ENCODE peak calls at places on chromosome 18, in nine cellular contexts. One of them, this sample, is unnamed.

GRCh38 chr18:74249181-74249968 is 42.4 kb downstream of the CYB5A start:
- DNase-seq in CD14-positive monocyte: peak; percentile 87
- DNase-seq in GM12878: no peak
- DNase-seq in BJ: no peak
- DNase-seq in lung: no peak
- DNase-seq in brain microvascular endothelial cell: peak; percentile 88
- DNase-seq in AG04450: peak; percentile 37
- DNase-seq in left lung: no peak
- DNase-seq in neural crest cell: no peak
- DNase-seq in this sample: no peak

GRCh38 chr18:35732652-35733051 is 151.1 kb downstream of the GALNT1 start:
- DNase-seq in GM12878: no peak
- DNase-seq in left lung: no peak
- DNase-seq in AG04450: peak; percentile 6
- DNase-seq in lung: no peak
- DNase-seq in brain microvascular endothelial cell: no peak
- DNase-seq in CD14-positive monocyte: no peak
- DNase-seq in neural crest cell: no peak
- DNase-seq in BJ: peak; percentile 39
- DNase-seq in this sample: no peak

GRCh38 chr18:27415495-27415894 is 230.4 kb upstream of the CHST9 start:
- DNase-seq in brain microvascular endothelial cell: no peak
- DNase-seq in AG04450: no peak
- DNase-seq in GM12878: no peak
- DNase-seq in CD14-positive monocyte: no peak
- DNase-seq in BJ: no peak
- DNase-seq in left lung: no peak
- DNase-seq in lung: no peak
- DNase-seq in neural crest cell: no peak
- DNase-seq in this sample: no peak

GRCh38 chr18:2096581-2096980 is 474.7 kb downstream of the METTL4 start:
- DNase-seq in GM12878: no peak
- DNase-seq in CD14-positive monocyte: no peak
- DNase-seq in neural crest cell: no peak
- DNase-seq in brain microvascular endothelial cell: no peak
- DNase-seq in BJ: no peak
- DNase-seq in AG04450: no peak
- DNase-seq in left lung: no peak
- DNase-seq in lung: no peak
- DNase-seq in this sample: no peak

GRCh38 chr18:77733292-77733903 is 483.8 kb downstream of the GALR1 start:
- DNase-seq in GM12878: no peak
- DNase-seq in left lung: no peak
- DNase-seq in brain microvascular endothelial cell: no peak
- DNase-seq in CD14-positive monocyte: no peak
- DNase-seq in AG04450: no peak
- DNase-seq in neural crest cell: no peak
- DNase-seq in BJ: no peak
- DNase-seq in lung: no peak
- DNase-seq in this sample: no peak

GRCh38 chr18:55706893-55707292 is 118.9 kb upstream of the TCF4 start:
- DNase-seq in brain microvascular endothelial cell: peak; percentile 83
- DNase-seq in neural crest cell: no peak
- DNase-seq in GM12878: no peak
- DNase-seq in left lung: no peak
- DNase-seq in BJ: peak; percentile 26
- DNase-seq in AG04450: peak; percentile 51
- DNase-seq in CD14-positive monocyte: no peak
- DNase-seq in lung: no peak
- DNase-seq in this sample: no peak

GRCh38 chr18:47118986-47119385 is 31.3 kb downstream of the HDHD2 start:
- DNase-seq in lung: no peak
- DNase-seq in neural crest cell: no peak
- DNase-seq in AG04450: no peak
- DNase-seq in BJ: no peak
- DNase-seq in GM12878: no peak
- DNase-seq in brain microvascular endothelial cell: no peak
- DNase-seq in CD14-positive monocyte: no peak
- DNase-seq in left lung: no peak
- DNase-seq in this sample: no peak

GRCh38 chr18:31217455-31217854 is 54.8 kb upstream of the DSC1 start:
- DNase-seq in GM12878: no peak
- DNase-seq in neural crest cell: no peak
- DNase-seq in brain microvascular endothelial cell: peak; percentile 33
- DNase-seq in BJ: no peak
- DNase-seq in left lung: no peak
- DNase-seq in lung: no peak
- DNase-seq in AG04450: no peak
- DNase-seq in CD14-positive monocyte: no peak
- DNase-seq in this sample: no peak

GRCh38 chr18:28457784-28458183 is 280.9 kb upstream of the CDH2 start:
- DNase-seq in BJ: no peak
- DNase-seq in GM12878: no peak
- DNase-seq in lung: no peak
- DNase-seq in CD14-positive monocyte: no peak
- DNase-seq in left lung: no peak
- DNase-seq in brain microvascular endothelial cell: no peak
- DNase-seq in neural crest cell: no peak
- DNase-seq in AG04450: no peak
- DNase-seq in this sample: no peak

GRCh38 chr18:23635283-23636040 is 27.2 kb downstream of the ANKRD29 start:
- DNase-seq in BJ: no peak
- DNase-seq in GM12878: no peak
- DNase-seq in lung: no peak
- DNase-seq in AG04450: no peak
- DNase-seq in neural crest cell: no peak
- DNase-seq in left lung: no peak
- DNase-seq in CD14-positive monocyte: no peak
- DNase-seq in brain microvascular endothelial cell: no peak
- DNase-seq in this sample: no peak

GRCh38 chr18:80210312-80211083 is 36.8 kb downstream of the PARD6G start:
- DNase-seq in brain microvascular endothelial cell: no peak
- DNase-seq in BJ: no peak
- DNase-seq in AG04450: no peak
- DNase-seq in GM12878: no peak
- DNase-seq in neural crest cell: no peak
- DNase-seq in CD14-positive monocyte: no peak
- DNase-seq in lung: peak; percentile 25
- DNase-seq in left lung: no peak
- DNase-seq in this sample: no peak

DNA sequence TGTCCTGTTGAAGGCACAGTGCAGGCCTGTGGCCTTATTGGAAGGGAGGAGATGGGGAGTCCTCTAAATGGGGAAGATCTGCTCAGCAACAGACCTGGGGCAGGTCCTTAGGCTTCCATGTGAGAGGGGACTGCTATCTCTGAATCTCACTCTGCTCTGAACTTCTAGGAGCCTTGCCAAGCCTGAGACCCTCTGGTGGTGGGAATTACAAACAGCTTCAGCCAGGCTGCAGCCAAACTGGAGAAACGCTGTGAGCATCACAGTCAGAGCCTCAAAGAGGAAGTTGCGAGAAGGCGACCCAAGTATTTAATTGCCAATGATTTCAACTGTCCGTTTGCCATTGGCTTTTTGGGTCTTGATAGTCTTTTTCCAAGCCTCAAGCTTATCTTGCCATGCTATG is 66.8 kb upstream of the MC2R start:
- DNase-seq in CD14-positive monocyte: no peak
- DNase-seq in GM12878: no peak
- DNase-seq in neural crest cell: no peak
- DNase-seq in AG04450: no peak
- DNase-seq in BJ: no peak
- DNase-seq in lung: no peak
- DNase-seq in left lung: no peak
- DNase-seq in brain microvascular endothelial cell: no peak
- DNase-seq in this sample: no peak
- TF ChIP-seq CTCF in CD14-positive monocyte: no peak
- TF ChIP-seq CTCF in GM12878: no peak
- TF ChIP-seq CTCF in neural crest cell: no peak
- TF ChIP-seq CTCF in AG04450: no peak
- TF ChIP-seq CTCF in BJ: no peak
- TF ChIP-seq CTCF in lung: no peak
- TF ChIP-seq CTCF in left lung: no peak
- TF ChIP-seq CTCF in brain microvascular endothelial cell: no peak
- TF ChIP-seq CTCF in this sample: peak; percentile 25

DNA sequence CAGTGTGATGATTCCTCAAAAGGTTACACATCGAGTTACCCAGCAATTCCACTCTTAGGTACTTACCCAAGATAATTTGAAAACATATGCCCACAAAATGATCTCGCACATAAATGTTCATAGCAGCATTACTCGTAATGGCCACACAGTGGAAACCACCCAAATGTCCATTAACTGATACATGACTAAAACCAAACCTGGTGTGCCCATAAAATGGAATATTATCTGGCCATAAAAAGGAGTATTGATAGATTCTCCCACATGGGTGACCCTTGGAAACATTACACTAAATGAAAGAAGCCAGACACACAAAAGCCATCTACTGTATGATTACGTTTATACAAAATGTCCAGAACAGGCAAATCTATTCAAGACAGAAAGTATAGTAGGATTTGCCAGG is 70.4 kb downstream of the ALPK2 start:
- DNase-seq in GM12878: no peak
- DNase-seq in brain microvascular endothelial cell: no peak
- DNase-seq in neural crest cell: no peak
- DNase-seq in CD14-positive monocyte: no peak
- DNase-seq in left lung: no peak
- DNase-seq in lung: no peak
- DNase-seq in AG04450: no peak
- DNase-seq in BJ: no peak
- DNase-seq in this sample: no peak
- TF ChIP-seq CTCF in GM12878: no peak
- TF ChIP-seq CTCF in brain microvascular endothelial cell: no peak
- TF ChIP-seq CTCF in neural crest cell: no peak
- TF ChIP-seq CTCF in CD14-positive monocyte: no peak
- TF ChIP-seq CTCF in left lung: no peak
- TF ChIP-seq CTCF in lung: no peak
- TF ChIP-seq CTCF in AG04450: peak; percentile 1
- TF ChIP-seq CTCF in BJ: no peak
- TF ChIP-seq CTCF in this sample: no peak

GRCh38 chr18:3593904-3594759 is 144.2 kb downstream of the TGIF1 start:
- DNase-seq in neural crest cell: peak; percentile 90
- DNase-seq in CD14-positive monocyte: peak; percentile 87
- DNase-seq in lung: peak; percentile 86
- DNase-seq in GM12878: peak; percentile 81
- DNase-seq in brain microvascular endothelial cell: peak; percentile 95
- DNase-seq in left lung: no peak
- DNase-seq in AG04450: peak; percentile 96
- DNase-seq in BJ: peak; percentile 90
- DNase-seq in this sample: peak; percentile 81
- TF ChIP-seq CTCF in neural crest cell: peak; percentile 81
- TF ChIP-seq CTCF in CD14-positive monocyte: peak; percentile 81
- TF ChIP-seq CTCF in lung: peak; percentile 78
- TF ChIP-seq CTCF in GM12878: peak; percentile 83
- TF ChIP-seq CTCF in brain microvascular endothelial cell: peak; percentile 88
- TF ChIP-seq CTCF in left lung: peak; percentile 82
- TF ChIP-seq CTCF in AG04450: peak; percentile 89
- TF ChIP-seq CTCF in BJ: peak; percentile 92
- TF ChIP-seq CTCF in this sample: peak; percentile 85

GRCh38 chr18:9741821-9742541 is 33.9 kb downstream of the RAB31 start:
- DNase-seq in brain microvascular endothelial cell: peak; percentile 61
- DNase-seq in AG04450: no peak
- DNase-seq in GM12878: no peak
- DNase-seq in lung: no peak
- DNase-seq in BJ: no peak
- DNase-seq in CD14-positive monocyte: no peak
- DNase-seq in neural crest cell: peak; percentile 35
- DNase-seq in left lung: peak; percentile 78
- DNase-seq in this sample: no peak
- TF ChIP-seq CTCF in brain microvascular endothelial cell: no peak
- TF ChIP-seq CTCF in AG04450: no peak
- TF ChIP-seq CTCF in GM12878: no peak
- TF ChIP-seq CTCF in lung: no peak
- TF ChIP-seq CTCF in BJ: no peak
- TF ChIP-seq CTCF in CD14-positive monocyte: no peak
- TF ChIP-seq CTCF in neural crest cell: no peak
- TF ChIP-seq CTCF in left lung: no peak
- TF ChIP-seq CTCF in this sample: no peak

GRCh38 chr18:3666526-3667254 is 216.7 kb downstream of the TGIF1 start:
- DNase-seq in CD14-positive monocyte: no peak
- DNase-seq in BJ: no peak
- DNase-seq in brain microvascular endothelial cell: no peak
- DNase-seq in GM12878: no peak
- DNase-seq in lung: no peak
- DNase-seq in AG04450: no peak
- DNase-seq in neural crest cell: no peak
- DNase-seq in left lung: no peak
- DNase-seq in this sample: no peak
- TF ChIP-seq CTCF in CD14-positive monocyte: peak; percentile 41
- TF ChIP-seq CTCF in BJ: no peak
- TF ChIP-seq CTCF in brain microvascular endothelial cell: no peak
- TF ChIP-seq CTCF in GM12878: no peak
- TF ChIP-seq CTCF in lung: no peak
- TF ChIP-seq CTCF in AG04450: no peak
- TF ChIP-seq CTCF in neural crest cell: peak; percentile 4
- TF ChIP-seq CTCF in left lung: peak; percentile 37
- TF ChIP-seq CTCF in this sample: no peak

DNA sequence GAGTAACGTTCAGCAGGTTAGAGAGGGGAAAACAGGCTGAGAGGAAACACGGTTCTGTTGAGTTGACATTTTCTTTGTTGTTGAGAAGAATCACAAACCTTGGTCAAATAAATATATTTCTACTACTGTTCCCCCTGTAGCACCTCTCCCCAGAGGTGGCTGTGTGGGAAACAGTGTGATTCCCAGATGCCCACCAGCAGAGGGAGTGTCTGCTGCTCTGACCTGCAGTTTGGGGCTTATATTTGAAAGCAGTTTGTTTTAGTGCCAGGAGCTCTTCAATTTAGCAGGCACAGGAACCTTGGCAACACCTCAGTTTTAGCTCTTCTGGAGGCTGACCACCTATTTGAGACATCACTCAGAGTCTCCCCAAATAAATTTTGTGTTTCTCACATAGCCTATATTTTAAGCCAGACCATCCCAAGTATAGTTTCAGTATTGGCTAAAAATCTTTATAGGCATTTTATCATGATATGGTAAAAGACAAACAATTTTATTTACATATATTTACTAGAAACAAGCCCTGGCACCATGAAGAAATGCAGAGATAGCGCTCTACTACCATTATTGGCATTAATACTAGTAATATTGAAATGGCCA is 75.7 kb downstream of the PIK3C3 start:
- DNase-seq in brain microvascular endothelial cell: peak; percentile 29
- DNase-seq in AG04450: no peak
- DNase-seq in GM12878: no peak
- DNase-seq in lung: no peak
- DNase-seq in neural crest cell: peak; percentile 12
- DNase-seq in left lung: no peak
- DNase-seq in BJ: no peak
- DNase-seq in CD14-positive monocyte: no peak
- DNase-seq in this sample: peak; percentile 50
- TF ChIP-seq CTCF in brain microvascular endothelial cell: peak; percentile 89
- TF ChIP-seq CTCF in AG04450: peak; percentile 77
- TF ChIP-seq CTCF in GM12878: peak; percentile 36
- TF ChIP-seq CTCF in lung: no peak
- TF ChIP-seq CTCF in neural crest cell: peak; percentile 66
- TF ChIP-seq CTCF in left lung: no peak
- TF ChIP-seq CTCF in BJ: peak; percentile 80
- TF ChIP-seq CTCF in CD14-positive monocyte: no peak
- TF ChIP-seq CTCF in this sample: peak; percentile 82

This sample was measured in WERI-Rb-1.